ENCODE peak calls at places on chromosome 11, in eight cellular contexts. F is psoas muscle; J is ovary; T is effector memory CD4-positive, alpha-beta T cell; E is GM23248; Q is tibial nerve; Z is thoracic aorta; W is transverse colon. P is an unnamed sample. For H3K4me1, the result is how much of the 10 kb centered on the place peaks cover.

GRCh38 chr11:606245-606644 is 9.5 kb downstream of the IRF7 start:
- DNase-seq in Z (no peak), W (no peak), T (no peak), E (peak), Q (no peak), F (no peak), J (peak), P (peak)

GRCh38 chr11:13983081-13983751 is 20.7 kb downstream of the SPON1 start:
- DNase-seq in T (no peak), E (peak), Z (no peak), Q (no peak), J (peak), W (peak), F (peak), P (peak)

GRCh38 chr11:69512136-69512535 is 30.7 kb downstream of the LINC01488 start:
- DNase-seq in Z (no peak), J (no peak), T (no peak), F (no peak), Q (no peak), E (no peak), W (no peak), P (no peak)

GRCh38 chr11:2779499-2779980 is 79.7 kb upstream of the KCNQ1OT1 start:
- DNase-seq in F (peak), Q (no peak), Z (no peak), W (no peak), E (no peak), J (peak), T (no peak), P (no peak)

GRCh38 chr11:4076774-4077173 is 17.8 kb upstream of the RRM1 start:
- DNase-seq in J (no peak), Z (no peak), T (no peak), Q (no peak), F (no peak), W (no peak), E (no peak), P (no peak)

GRCh38 chr11:100776212-100776896 is 89.3 kb downstream of the ARHGAP42 start:
- DNase-seq in E (peak), J (no peak), Q (no peak), W (no peak), Z (no peak), T (no peak), F (no peak), P (no peak)

GRCh38 chr11:46161201-46161600 is 39.9 kb upstream of the PHF21A start:
- DNase-seq in J (no peak), Z (no peak), W (no peak), E (no peak), Q (no peak), T (no peak), F (no peak), P (no peak)

GRCh38 chr11:1150769-1151365 is 6.9 kb upstream of the MUC5AC start:
- DNase-seq in W (peak), F (peak), T (no peak), J (peak), Z (no peak), Q (no peak), E (peak), P (peak)

GRCh38 chr11:29989181-29989580 is 27.6 kb downstream of the KCNA4 start:
- DNase-seq in T (no peak), Q (no peak), W (no peak), Z (no peak), J (no peak), F (no peak), E (peak), P (no peak)

GRCh38 chr11:67376873-67377808 is 3.7 kb upstream of the CLCF1 start:
- DNase-seq in T (no peak), W (no peak), E (no peak), Z (no peak), Q (no peak), F (no peak), J (no peak), P (no peak)

GRCh38 chr11:67376022-67376386 is 2.6 kb upstream of the CLCF1 start:
- DNase-seq in Q (no peak), Z (no peak), T (no peak), E (no peak), W (no peak), J (no peak), F (no peak), P (no peak)

GRCh38 chr11:67376421-67376820 is 3.0 kb upstream of the CLCF1 start:
- DNase-seq in J (no peak), Q (no peak), F (no peak), E (no peak), Z (no peak), W (no peak), T (no peak), P (no peak)

GRCh38 chr11:67379061-67380058 is 6.0 kb upstream of the CLCF1 start:
- DNase-seq in Z (no peak), T (no peak), E (peak), Q (no peak), J (no peak), F (no peak), W (no peak), P (no peak)

DNA sequence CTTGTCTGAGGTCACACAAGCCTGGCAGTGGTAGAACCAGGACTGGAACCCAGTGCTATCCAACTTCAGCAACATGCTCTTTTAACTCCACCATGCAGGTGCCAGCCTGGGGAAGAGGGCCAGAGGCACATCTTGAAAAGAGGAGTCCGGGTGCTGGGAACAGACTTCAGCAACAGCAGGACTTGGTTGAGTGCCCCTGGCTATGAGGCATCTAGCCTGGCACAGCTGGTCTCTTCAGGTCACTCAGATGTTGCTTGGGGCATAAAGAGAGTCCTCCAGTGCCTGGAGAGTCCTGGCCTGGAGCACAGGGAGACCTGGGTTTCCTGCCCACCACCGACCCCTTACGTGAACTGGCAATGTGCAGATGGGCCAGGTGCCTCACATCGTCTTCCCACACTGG is 5.1 kb upstream of the CLCF1 start:
- DNase-seq in J (no peak), E (peak), F (no peak), W (no peak), Q (no peak), T (no peak), Z (no peak), P (no peak)
- H3K4me3 ChIP-seq in J (no peak), E (no peak), F (no peak), W (no peak), Q (no peak), T (no peak), Z (no peak), P (no peak)

GRCh38 chr11:125433454-125434121 is 62.5 kb downstream of the FEZ1 start:
- DNase-seq in E (peak), F (peak), T (no peak), Z (no peak), Q (no peak), W (peak), J (peak), P (peak)
- H3K4me1 ChIP-seq in E (under half), F (under half), T (under half), Z (under half), Q (under half), W (under half), J (under half), P (under half)

GRCh38 chr11:79768343-79768742 is 327.5 kb upstream of the TENM4 start:
- DNase-seq in Q (no peak), J (peak), Z (no peak), E (no peak), F (no peak), T (no peak), W (peak), P (no peak)
- H3K4me3 ChIP-seq in Q (no peak), J (no peak), Z (no peak), E (no peak), F (no peak), T (no peak), W (no peak), P (no peak)

DNA sequence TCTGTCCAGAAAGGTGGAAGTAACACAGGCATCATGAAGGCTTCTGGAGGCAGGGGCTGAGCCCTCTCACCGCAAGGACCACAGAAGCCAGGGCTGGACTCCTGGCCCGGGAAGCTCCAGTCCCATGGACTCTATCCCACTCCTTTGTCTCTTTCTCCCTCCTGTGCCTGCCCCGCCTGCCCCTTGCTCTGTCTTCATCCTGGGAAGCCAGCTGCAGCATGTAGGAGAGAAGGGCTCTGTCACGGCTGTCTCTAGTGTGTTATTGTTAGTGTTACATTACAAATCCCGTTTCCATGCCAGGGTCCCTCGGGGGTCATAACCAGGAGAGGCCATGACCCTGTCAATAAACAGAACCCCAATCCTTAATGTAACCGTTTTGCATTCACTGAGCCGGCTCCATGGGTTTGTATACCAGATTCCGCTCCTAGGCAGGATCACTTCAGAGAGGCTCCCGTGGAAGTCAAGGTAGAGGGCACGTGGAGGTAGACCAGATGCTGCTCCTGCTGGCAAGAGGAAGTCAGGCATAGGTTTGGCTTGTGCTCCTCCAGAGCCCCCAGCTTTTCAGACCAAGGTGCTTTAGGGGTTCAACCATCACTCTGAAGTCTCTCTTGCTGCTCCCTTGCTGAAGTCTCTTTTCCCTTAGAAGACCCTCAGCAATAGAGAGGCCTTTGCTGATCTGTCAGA is 293.2 kb downstream of the ETS1 start:
- DNase-seq in J (no peak), T (no peak), F (no peak), Q (no peak), Z (no peak), E (no peak), W (no peak), P (peak)
- H3K4me1 ChIP-seq in J (under half), T (half or more), F (under half), Q (under half), Z (under half), E (under half), W (under half), P (under half)

GRCh38 chr11:118155781-118156530 is 3.3 kb upstream of the SCN4B start:
- DNase-seq in W (no peak), Z (no peak), F (no peak), Q (no peak), E (no peak), J (no peak), T (no peak), P (no peak)
- H3K4me3 ChIP-seq in W (no peak), Z (no peak), F (no peak), Q (no peak), E (no peak), J (no peak), T (no peak), P (no peak)